ENCODE peak calls at places on chromosome 10, in six cellular contexts. U is fibroblast of lung, L is PC-3, Y is testis, W is lower lobe of right lung, V is ovary. O is an unnamed sample. For H3K4me1, the result is how much of the 10 kb centered on the place peaks cover.

GRCh38 chr10:5971315-5971832 is 6.0 kb downstream of the IL15RA start:
- DNase-seq in U (peak), L (peak), Y (no peak), W (peak), V (peak), O (no peak)

GRCh38 chr10:100939763-100940344 is 27.1 kb downstream of the SLF2 start:
- DNase-seq in U (peak), L (no peak), Y (no peak), W (no peak), V (no peak), O (no peak)

GRCh38 chr10:129694633-129695356 is 227.8 kb downstream of the MGMT start:
- DNase-seq in U (no peak), L (no peak), Y (peak), W (no peak), V (peak), O (no peak)

GRCh38 chr10:14782691-14783363 is 8.1 kb upstream of the FAM107B start:
- DNase-seq in U (peak), L (peak), Y (no peak), W (no peak), V (peak), O (peak)

GRCh38 chr10:35043796-35044344 is 46.3 kb downstream of the CUL2 start:
- DNase-seq in U (peak), L (no peak), Y (no peak), W (no peak), V (no peak), O (no peak)

GRCh38 chr10:69479737-69480412 is 28.6 kb downstream of the TSPAN15 start:
- DNase-seq in U (no peak), L (no peak), Y (no peak), W (peak), V (no peak), O (no peak)

GRCh38 chr10:75180592-75180991 is 30.0 kb upstream of the VDAC2 start:
- DNase-seq in U (peak), L (no peak), Y (no peak), W (no peak), V (no peak), O (no peak)

GRCh38 chr10:95758351-95759025 is 2.5 kb downstream of the ENTPD1 start:
- DNase-seq in U (no peak), L (no peak), Y (no peak), W (no peak), V (no peak), O (no peak)

GRCh38 chr10:22761569-22762220 is 47.3 kb upstream of the PIP4K2A start:
- DNase-seq in U (no peak), L (no peak), Y (no peak), W (no peak), V (no peak), O (no peak)

GRCh38 chr10:71833451-71834342 is 17.4 kb downstream of the PSAP start:
- DNase-seq in U (no peak), L (no peak), Y (no peak), W (no peak), V (no peak), O (no peak)

GRCh38 chr10:71832967-71833366 is 18.1 kb downstream of the PSAP start:
- DNase-seq in U (no peak), L (no peak), Y (no peak), W (no peak), V (no peak), O (no peak)

GRCh38 chr10:71830726-71831125 is 20.3 kb downstream of the PSAP start:
- DNase-seq in U (no peak), L (no peak), Y (no peak), W (no peak), V (no peak), O (no peak)

GRCh38 chr10:71834343-71834674 is 16.7 kb downstream of the PSAP start:
- DNase-seq in U (no peak), L (no peak), Y (no peak), W (no peak), V (no peak), O (no peak)

GRCh38 chr10:71831646-71832552 is 19.2 kb downstream of the PSAP start:
- DNase-seq in U (peak), L (peak), Y (no peak), W (no peak), V (no peak), O (no peak)
- H3K4me3 ChIP-seq in U (no peak), L (no peak), Y (no peak), W (no peak), V (no peak), O (no peak)

DNA sequence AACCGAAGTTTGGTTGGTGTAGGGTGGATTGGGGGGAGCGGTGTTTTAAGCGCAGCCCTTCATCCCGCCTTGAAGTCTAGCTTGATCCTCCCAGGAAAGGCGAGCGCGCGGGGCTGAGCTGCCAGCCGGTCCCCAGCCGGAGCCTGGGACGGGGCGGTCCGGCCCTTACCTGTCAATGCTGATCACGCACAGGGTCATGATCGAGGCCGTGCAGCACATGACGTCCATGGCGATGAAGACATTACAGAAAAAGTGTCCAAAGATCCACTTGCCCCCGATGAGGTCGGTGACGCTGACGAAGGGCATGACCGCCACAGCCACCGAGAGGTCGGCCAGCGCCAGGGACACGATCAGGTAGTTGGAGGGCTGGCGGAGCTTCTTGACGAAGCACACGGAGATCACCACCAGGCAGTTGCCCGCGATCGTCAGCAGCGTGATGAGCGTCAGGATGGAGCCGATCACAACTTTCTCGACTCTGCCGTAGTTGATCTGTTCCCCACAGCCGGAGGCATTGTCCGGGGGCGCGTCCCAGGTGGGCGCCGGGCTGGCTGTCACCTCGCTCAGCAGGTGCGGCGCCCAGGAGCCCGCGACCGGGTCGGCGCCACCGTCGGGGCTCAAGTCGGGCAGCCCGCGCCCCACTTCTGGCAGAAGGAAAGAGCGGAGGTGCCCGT is 740 bp downstream of the HTR7 start:
- DNase-seq in U (peak), L (no peak), Y (peak), W (no peak), V (no peak), O (no peak)
- H3K4me1 ChIP-seq in U (under half), L (under half), Y (under half), W (under half), V (under half), O (under half)

GRCh38 chr10:29470843-29471482 is 163.8 kb downstream of the SVIL start:
- DNase-seq in U (peak), L (peak), Y (no peak), W (no peak), V (no peak), O (no peak)

GRCh38 chr10:29469481-29470354 is 165.1 kb downstream of the SVIL start:
- DNase-seq in U (no peak), L (no peak), Y (peak), W (no peak), V (no peak), O (no peak)

GRCh38 chr10:29470355-29470705 is 164.4 kb downstream of the SVIL start:
- DNase-seq in U (no peak), L (no peak), Y (peak), W (no peak), V (peak), O (no peak)

GRCh38 chr10:29461042-29461441 is 172.2 kb downstream of the LYZL1 start:
- DNase-seq in U (no peak), L (no peak), Y (no peak), W (no peak), V (no peak), O (no peak)

DNA sequence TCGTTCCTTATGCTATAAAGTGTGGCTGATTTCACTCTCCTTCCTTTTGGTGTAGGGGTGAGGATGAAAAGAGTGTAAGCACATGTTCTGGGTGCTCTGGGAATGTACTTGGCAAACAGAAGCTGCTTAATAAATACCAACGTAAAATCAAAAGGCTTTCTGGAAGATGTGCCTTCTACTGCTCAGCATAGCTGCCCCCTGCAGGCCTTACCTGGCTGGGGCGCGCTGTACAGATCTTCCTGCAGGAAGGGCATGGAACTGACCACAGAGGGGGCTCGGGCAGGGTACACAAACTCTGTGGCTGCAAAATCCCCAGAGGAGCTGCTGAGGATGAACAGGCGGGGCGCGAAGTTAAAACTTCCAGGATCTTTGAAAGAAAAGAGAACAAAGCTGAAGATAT is 169.4 kb downstream of the SVIL start:
- DNase-seq in U (no peak), L (no peak), Y (no peak), W (no peak), V (peak), O (no peak)
- TF ChIP-seq CTCF in U (no peak), L (peak), Y (no peak), W (no peak), V (no peak), O (peak)

DNA sequence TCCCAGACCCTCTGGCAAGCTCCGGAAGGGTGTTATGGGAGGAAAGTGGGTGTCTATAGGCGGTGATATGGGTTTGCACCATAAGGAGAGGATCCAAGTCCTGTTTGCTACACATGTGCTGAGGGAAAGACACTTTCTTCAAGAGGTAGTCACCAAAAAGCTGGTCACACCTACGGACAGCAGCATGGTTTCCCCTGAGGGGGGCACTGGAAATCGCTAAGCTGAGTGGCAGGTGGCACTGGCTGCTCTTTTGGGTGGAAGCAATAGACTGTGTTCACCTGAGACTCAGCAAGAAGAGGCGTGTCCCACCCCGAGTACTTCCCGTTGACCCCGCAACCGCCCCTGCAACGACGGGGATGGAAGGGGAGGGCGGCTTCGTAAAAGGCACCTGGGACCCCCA is 1.8 kb upstream of the FOXI2 start:
- DNase-seq in U (no peak), L (no peak), Y (no peak), W (no peak), V (no peak), O (no peak)
- H3K4me3 ChIP-seq in U (no peak), L (no peak), Y (no peak), W (no peak), V (no peak), O (no peak)